ENCODE peak calls at places on chromosomes 5 and 9, in ten cellular contexts. I is esophagus muscularis mucosa; B is foreskin keratinocyte; R is lower lobe of right lung; Y is A549; M is psoas muscle; V is Peyer's patch; W is OCI-LY7; H is SK-N-SH; S is CD8-positive, alpha-beta T cell. P is an unnamed sample.

GRCh38 chr5:37725185-37725584 is 114.7 kb downstream of the GDNF start:
- DNase-seq in M (no peak), S (no peak), W (no peak), Y (no peak), R (no peak), V (no peak), I (no peak), B (no peak), H (no peak), P (no peak)

GRCh38 chr5:120160120-120160895 is 303.8 kb upstream of the PRR16 start:
- DNase-seq in H (no peak), I (no peak), Y (peak; percentile 12), M (no peak), R (no peak), W (no peak), B (peak; percentile 56), S (no peak), V (no peak), P (no peak)

GRCh38 chr5:143554918-143555477 is 151.5 kb upstream of the NR3C1 start:
- DNase-seq in W (no peak), S (no peak), Y (peak; percentile 79), R (no peak), H (no peak), I (no peak), M (no peak), B (peak; percentile 35), V (no peak), P (no peak)

GRCh38 chr5:33105521-33105941 is 335.2 kb upstream of the TARS1 start:
- DNase-seq in R (no peak), B (no peak), V (no peak), I (no peak), W (no peak), M (no peak), H (no peak), Y (no peak), S (no peak), P (no peak)

GRCh38 chr9:6945871-6946270 is 188.1 kb downstream of the KDM4C start:
- DNase-seq in V (no peak), H (no peak), S (no peak), R (no peak), I (no peak), M (no peak), Y (no peak), B (no peak), W (no peak), P (no peak)

GRCh38 chr9:613771-614347 is 227.6 kb upstream of the DMRT1 start:
- DNase-seq in W (peak; percentile 77), H (peak; percentile 15), V (peak; percentile 58), M (peak; percentile 69), Y (peak; percentile 85), I (no peak), S (no peak), R (peak; percentile 76), B (peak; percentile 39), P (peak; percentile 67)

GRCh38 chr9:95055851-95056551 is 261.5 kb downstream of the FANCC start:
- DNase-seq in B (no peak), W (no peak), H (peak; percentile 70), S (no peak), V (no peak), Y (no peak), I (no peak), R (no peak), M (peak; percentile 42), P (no peak)

GRCh38 chr9:87194471-87194870 is 247.2 kb upstream of the GAS1 start:
- DNase-seq in B (peak; percentile 70), V (no peak), H (no peak), R (no peak), M (no peak), W (no peak), Y (no peak), S (no peak), I (no peak), P (no peak)

GRCh38 chr5:151598984-151599383 is 7.9 kb upstream of the FAT2 start:
- DNase-seq in V (no peak), Y (no peak), M (no peak), H (no peak), W (no peak), S (no peak), B (peak; percentile 75), I (no peak), R (no peak), P (no peak)

GRCh38 chr5:171275822-171276544 is 33.1 kb upstream of the TLX3 start:
- DNase-seq in Y (no peak), V (no peak), B (no peak), H (peak; percentile 58), W (no peak), S (no peak), M (no peak), I (no peak), R (no peak), P (no peak)

GRCh38 chr5:171269717-171270116 is 39.3 kb upstream of the TLX3 start:
- DNase-seq in H (no peak), W (no peak), M (no peak), B (no peak), Y (no peak), I (no peak), V (no peak), R (no peak), S (no peak), P (no peak)

GRCh38 chr5:171270136-171270535 is 38.9 kb upstream of the TLX3 start:
- DNase-seq in S (no peak), W (no peak), Y (no peak), M (no peak), B (no peak), H (no peak), I (no peak), V (no peak), R (no peak), P (no peak)

GRCh38 chr5:171271798-171272197 is 37.2 kb upstream of the TLX3 start:
- DNase-seq in B (no peak), W (no peak), M (no peak), H (no peak), S (no peak), Y (no peak), V (no peak), R (no peak), I (no peak), P (no peak)

DNA sequence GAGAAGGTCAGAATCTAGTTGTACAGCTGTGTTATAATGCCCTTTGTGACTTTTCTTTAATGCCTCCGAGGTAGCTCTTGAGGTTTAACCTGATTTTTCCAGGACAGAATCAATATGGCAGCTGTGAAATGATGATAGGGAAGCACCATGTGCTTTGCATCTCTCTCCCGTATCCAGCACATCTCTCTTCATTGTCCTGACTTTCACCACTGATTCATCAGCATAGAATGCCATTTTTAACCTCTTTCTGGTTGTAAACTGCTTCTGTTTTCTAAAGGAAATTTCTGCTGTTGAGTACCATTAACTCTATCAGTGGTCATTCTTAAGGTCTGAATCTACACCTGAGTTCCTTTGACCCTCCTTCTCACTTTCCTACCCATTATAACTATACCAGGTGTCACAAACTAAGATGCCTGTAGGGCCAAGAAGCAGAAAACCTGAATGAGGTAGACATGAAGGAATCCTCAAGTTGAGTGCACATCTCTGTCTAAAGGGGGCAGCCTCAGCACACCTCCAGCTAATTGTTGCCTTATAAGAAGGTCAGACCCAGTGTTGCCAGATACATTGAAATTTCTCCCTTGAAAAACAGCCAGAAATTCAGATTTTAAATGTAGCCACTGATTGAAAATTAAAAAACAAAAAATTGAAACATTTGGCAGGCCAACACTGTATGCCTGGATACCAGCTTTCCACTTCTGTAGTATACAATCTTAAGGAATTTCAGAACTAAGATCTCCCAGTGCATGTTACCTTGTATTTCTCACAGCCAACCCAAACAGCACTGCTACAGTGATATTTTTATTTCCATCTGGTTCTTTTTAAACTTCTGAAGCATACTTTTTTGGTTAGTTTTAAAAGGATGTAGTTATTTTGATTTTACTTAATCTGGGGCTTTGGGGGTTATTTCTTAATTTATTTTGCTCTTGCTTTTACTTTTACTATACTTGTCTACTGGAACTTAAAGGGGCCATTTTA is 35.8 kb upstream of the TLX3 start:
- DNase-seq in H (peak; percentile 58), I (no peak), S (no peak), R (no peak), V (no peak), M (no peak), W (peak; percentile 4), B (peak; percentile 21), Y (peak; percentile 55), P (no peak)
- TF ChIP-seq CTCF in H (peak; percentile 67), I (peak; percentile 16), S (no peak), R (no peak), V (no peak), M (no peak), W (peak; percentile 66), B (peak; percentile 53), Y (peak; percentile 40), P (no peak)

DNA sequence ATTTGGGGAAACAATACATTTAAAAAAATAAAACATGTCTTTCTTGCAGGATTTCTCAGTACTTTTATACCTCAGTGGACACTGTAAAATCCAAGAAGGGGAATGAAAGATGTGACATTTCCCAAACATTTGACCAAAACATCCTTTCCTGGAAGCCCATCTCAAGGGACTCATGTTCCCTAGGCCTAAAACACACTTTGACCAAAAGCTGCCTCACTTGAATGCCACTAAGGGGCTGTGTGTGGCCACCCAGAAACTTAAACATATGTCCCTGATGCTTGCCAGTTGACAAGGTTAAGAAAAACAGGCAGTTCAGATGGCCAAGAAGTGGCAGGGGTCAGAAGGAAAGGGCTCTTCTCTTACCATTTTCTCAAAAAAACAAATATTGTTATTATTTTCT is 73.6 kb downstream of the EPB41L4B start:
- DNase-seq in B (no peak), W (no peak), V (no peak), H (no peak), R (no peak), I (no peak), M (no peak), Y (no peak), S (no peak), P (no peak)
- H3K4me1 ChIP-seq in B (peaks cover 11% of the 10 kb centered on the region), W (no peaks in the 10 kb centered on the region), V (no peaks in the 10 kb centered on the region), H (peaks cover 6% of the 10 kb centered on the region), R (peaks cover 18% of the 10 kb centered on the region), I (no peaks in the 10 kb centered on the region), M (peaks cover 7% of the 10 kb centered on the region), Y (peaks cover 48% of the 10 kb centered on the region), S (no peaks in the 10 kb centered on the region), P (peaks cover 5% of the 10 kb centered on the region)

GRCh38 chr5:133319905-133320520 is 268.2 kb downstream of the HSPA4 start:
- DNase-seq in V (no peak), R (no peak), B (peak; percentile 10), Y (peak; percentile 19), W (peak; percentile 5), H (no peak), S (no peak), I (no peak), M (no peak), P (no peak)
- TF ChIP-seq CTCF in V (no peak), R (no peak), B (peak; percentile 66), Y (peak; percentile 29), W (peak; percentile 62), H (peak; percentile 17), S (no peak), I (no peak), M (no peak), P (no peak)

DNA sequence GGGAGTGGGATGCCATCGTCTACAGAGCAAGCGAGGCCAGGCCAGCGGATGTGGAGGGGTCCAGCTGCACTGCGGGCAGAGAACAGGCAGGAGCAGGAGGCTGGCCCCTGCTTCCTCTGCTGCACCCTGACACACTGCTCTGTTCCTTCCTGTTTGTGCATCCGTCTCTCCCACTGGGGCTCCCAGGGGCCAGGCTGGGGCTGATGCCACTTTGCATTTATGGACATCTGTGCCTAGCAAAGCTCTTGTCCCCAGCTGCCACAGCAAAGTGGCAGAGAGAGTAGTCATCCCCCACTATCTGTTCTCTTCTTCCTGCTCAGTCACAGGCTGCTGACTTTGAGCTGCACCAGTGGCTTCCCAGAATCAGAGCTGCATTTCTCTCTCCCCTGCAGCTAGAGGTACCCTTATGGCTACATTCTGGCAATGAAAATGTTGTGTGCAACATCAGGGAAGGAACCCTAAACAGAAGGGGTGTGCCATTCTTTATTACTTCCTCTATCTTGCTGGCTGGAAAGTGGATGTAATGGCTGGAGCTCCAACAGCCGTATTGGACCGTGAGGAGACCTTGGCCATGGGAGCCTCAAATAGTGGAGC is 4.2 kb upstream of the NINJ1 start:
- DNase-seq in Y (no peak), H (no peak), S (no peak), I (no peak), M (peak; percentile 16), R (no peak), B (no peak), V (no peak), W (peak; percentile 74), P (no peak)
- H3K4me1 ChIP-seq in Y (peaks cover 14% of the 10 kb centered on the region), H (peaks cover 15% of the 10 kb centered on the region), S (peaks cover 48% of the 10 kb centered on the region), I (peaks cover 19% of the 10 kb centered on the region), M (peaks cover 11% of the 10 kb centered on the region), R (peaks cover 21% of the 10 kb centered on the region), B (peaks cover under 1% of the 10 kb centered on the region), V (peaks cover 8% of the 10 kb centered on the region), W (peaks cover 60% of the 10 kb centered on the region), P (peaks cover 9% of the 10 kb centered on the region)